ENCODE peak calls at places on chromosomes 4 and X, in eight cellular contexts. One of them, this sample, is unnamed.
A peak's percentile ranks its signal among the peaks of the same experiment; 100 is the strongest.

GRCh38 chr4:77126844-77127614 is 30.0 kb upstream of the CCNG2 start:
- DNase-seq in uterus: no peak
- DNase-seq in A549: no peak
- DNase-seq in fibroblast of pulmonary artery: no peak
- DNase-seq in left ventricle myocardium inferior: no peak
- DNase-seq in body of pancreas: no peak
- DNase-seq in OCI-LY7: peak; percentile 87
- DNase-seq in AG09309: no peak
- DNase-seq in this sample: peak; percentile 41

GRCh38 chrX:79161655-79162054 is 17.2 kb downstream of the GPR174 start:
- DNase-seq in AG09309: no peak
- DNase-seq in A549: no peak
- DNase-seq in uterus: no peak
- DNase-seq in body of pancreas: no peak
- DNase-seq in fibroblast of pulmonary artery: no peak
- DNase-seq in left ventricle myocardium inferior: no peak
- DNase-seq in OCI-LY7: peak; percentile 34
- DNase-seq in this sample: no peak

GRCh38 chr4:2007804-2008670 is 737 bp downstream of the NELFA start:
- DNase-seq in uterus: no peak
- DNase-seq in body of pancreas: no peak
- DNase-seq in fibroblast of pulmonary artery: peak; percentile 13
- DNase-seq in A549: no peak
- DNase-seq in OCI-LY7: no peak
- DNase-seq in AG09309: no peak
- DNase-seq in left ventricle myocardium inferior: no peak
- DNase-seq in this sample: peak; percentile 30

GRCh38 chr4:24924309-24924781 is 11.5 kb upstream of the CCDC149 start:
- DNase-seq in A549: no peak
- DNase-seq in uterus: no peak
- DNase-seq in body of pancreas: no peak
- DNase-seq in AG09309: peak; percentile 98
- DNase-seq in OCI-LY7: no peak
- DNase-seq in left ventricle myocardium inferior: no peak
- DNase-seq in fibroblast of pulmonary artery: peak; percentile 92
- DNase-seq in this sample: peak; percentile 78

GRCh38 chrX:103919336-103919682 is 43.1 kb upstream of the TMSB15B start:
- DNase-seq in body of pancreas: no peak
- DNase-seq in AG09309: no peak
- DNase-seq in OCI-LY7: peak; percentile 73
- DNase-seq in A549: peak; percentile 72
- DNase-seq in fibroblast of pulmonary artery: peak; percentile 43
- DNase-seq in left ventricle myocardium inferior: no peak
- DNase-seq in uterus: no peak
- DNase-seq in this sample: peak; percentile 14

GRCh38 chrX:154505726-154506125 is 10.3 kb downstream of the FAM3A start:
- DNase-seq in fibroblast of pulmonary artery: peak; percentile 59
- DNase-seq in AG09309: no peak
- DNase-seq in OCI-LY7: no peak
- DNase-seq in left ventricle myocardium inferior: no peak
- DNase-seq in uterus: no peak
- DNase-seq in A549: no peak
- DNase-seq in body of pancreas: no peak
- DNase-seq in this sample: peak; percentile 59

GRCh38 chr4:20323991-20324390 is 72.3 kb downstream of the SLIT2 start:
- DNase-seq in uterus: no peak
- DNase-seq in OCI-LY7: no peak
- DNase-seq in left ventricle myocardium inferior: no peak
- DNase-seq in AG09309: no peak
- DNase-seq in A549: no peak
- DNase-seq in fibroblast of pulmonary artery: no peak
- DNase-seq in body of pancreas: no peak
- DNase-seq in this sample: no peak

GRCh38 chr4:41880022-41880837 is 55.0 kb upstream of the TMEM33 start:
- DNase-seq in A549: no peak
- DNase-seq in uterus: no peak
- DNase-seq in AG09309: no peak
- DNase-seq in body of pancreas: no peak
- DNase-seq in OCI-LY7: no peak
- DNase-seq in left ventricle myocardium inferior: no peak
- DNase-seq in fibroblast of pulmonary artery: no peak
- DNase-seq in this sample: no peak

GRCh38 chr4:138035781-138036258 is 206.3 kb downstream of the SLC7A11 start:
- DNase-seq in AG09309: no peak
- DNase-seq in A549: peak; percentile 38
- DNase-seq in left ventricle myocardium inferior: no peak
- DNase-seq in fibroblast of pulmonary artery: peak; percentile 86
- DNase-seq in body of pancreas: no peak
- DNase-seq in uterus: no peak
- DNase-seq in OCI-LY7: peak; percentile 90
- DNase-seq in this sample: peak; percentile 76

GRCh38 chr4:90960840-90961239 is 833.6 kb downstream of the CCSER1 start:
- DNase-seq in left ventricle myocardium inferior: no peak
- DNase-seq in OCI-LY7: no peak
- DNase-seq in AG09309: no peak
- DNase-seq in body of pancreas: no peak
- DNase-seq in uterus: no peak
- DNase-seq in fibroblast of pulmonary artery: no peak
- DNase-seq in A549: no peak
- DNase-seq in this sample: no peak

GRCh38 chr4:65671402-65671801 is 1.1 kb upstream of the EPHA5 start:
- DNase-seq in fibroblast of pulmonary artery: no peak
- DNase-seq in A549: no peak
- DNase-seq in AG09309: no peak
- DNase-seq in OCI-LY7: no peak
- DNase-seq in body of pancreas: no peak
- DNase-seq in left ventricle myocardium inferior: no peak
- DNase-seq in uterus: no peak
- DNase-seq in this sample: no peak

GRCh38 chr4:1155314-1155713 is 17.1 kb downstream of the SPON2 start:
- DNase-seq in uterus: no peak
- DNase-seq in body of pancreas: peak; percentile 58
- DNase-seq in fibroblast of pulmonary artery: no peak
- DNase-seq in AG09309: no peak
- DNase-seq in OCI-LY7: no peak
- DNase-seq in left ventricle myocardium inferior: no peak
- DNase-seq in A549: no peak
- DNase-seq in this sample: no peak

DNA sequence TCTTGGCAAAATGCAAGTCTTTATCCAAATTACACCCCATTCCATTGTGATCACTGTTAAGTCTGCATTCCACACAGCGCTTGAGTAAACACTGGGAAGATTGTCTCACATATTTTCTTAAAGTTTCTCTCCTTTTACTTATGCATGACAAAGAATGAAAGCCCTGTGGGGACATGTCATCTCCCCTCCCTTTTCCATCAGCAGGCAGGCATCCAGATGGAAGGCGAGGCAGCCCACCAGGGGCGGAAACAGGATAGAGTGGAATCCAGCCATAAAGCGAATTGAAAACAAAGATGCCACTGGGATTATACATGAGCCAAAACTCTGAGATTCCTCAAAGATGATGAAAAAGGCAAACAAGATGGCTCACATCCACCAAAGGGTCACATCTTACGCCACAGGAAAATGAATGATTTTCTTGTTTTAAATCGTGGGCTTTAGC is 78.2 kb downstream of the AFAP1 start:
- DNase-seq in left ventricle myocardium inferior: peak; percentile 41
- DNase-seq in uterus: no peak
- DNase-seq in OCI-LY7: no peak
- DNase-seq in fibroblast of pulmonary artery: peak; percentile 96
- DNase-seq in A549: no peak
- DNase-seq in AG09309: peak; percentile 98
- DNase-seq in body of pancreas: no peak
- DNase-seq in this sample: peak; percentile 83
- TF ChIP-seq CTCF in left ventricle myocardium inferior: no peak
- TF ChIP-seq CTCF in uterus: no peak
- TF ChIP-seq CTCF in OCI-LY7: no peak
- TF ChIP-seq CTCF in fibroblast of pulmonary artery: peak; percentile 8
- TF ChIP-seq CTCF in A549: no peak
- TF ChIP-seq CTCF in AG09309: peak; percentile 19
- TF ChIP-seq CTCF in body of pancreas: no peak
- TF ChIP-seq CTCF in this sample: no peak

GRCh38 chr4:76024007-76024406 is 710 bp upstream of the CXCL10 start:
- DNase-seq in left ventricle myocardium inferior: no peak
- DNase-seq in uterus: no peak
- DNase-seq in OCI-LY7: no peak
- DNase-seq in body of pancreas: no peak
- DNase-seq in fibroblast of pulmonary artery: no peak
- DNase-seq in AG09309: no peak
- DNase-seq in A549: no peak
- DNase-seq in this sample: no peak

GRCh38 chr4:76022031-76022430 is 1.3 kb downstream of the CXCL10 start:
- DNase-seq in uterus: no peak
- DNase-seq in A549: no peak
- DNase-seq in fibroblast of pulmonary artery: no peak
- DNase-seq in body of pancreas: no peak
- DNase-seq in left ventricle myocardium inferior: no peak
- DNase-seq in OCI-LY7: no peak
- DNase-seq in AG09309: no peak
- DNase-seq in this sample: no peak

GRCh38 chr4:76028242-76028859 is 5.1 kb upstream of the CXCL10 start:
- DNase-seq in left ventricle myocardium inferior: no peak
- DNase-seq in fibroblast of pulmonary artery: peak; percentile 38
- DNase-seq in uterus: no peak
- DNase-seq in AG09309: no peak
- DNase-seq in OCI-LY7: no peak
- DNase-seq in body of pancreas: no peak
- DNase-seq in A549: no peak
- DNase-seq in this sample: peak; percentile 21

DNA sequence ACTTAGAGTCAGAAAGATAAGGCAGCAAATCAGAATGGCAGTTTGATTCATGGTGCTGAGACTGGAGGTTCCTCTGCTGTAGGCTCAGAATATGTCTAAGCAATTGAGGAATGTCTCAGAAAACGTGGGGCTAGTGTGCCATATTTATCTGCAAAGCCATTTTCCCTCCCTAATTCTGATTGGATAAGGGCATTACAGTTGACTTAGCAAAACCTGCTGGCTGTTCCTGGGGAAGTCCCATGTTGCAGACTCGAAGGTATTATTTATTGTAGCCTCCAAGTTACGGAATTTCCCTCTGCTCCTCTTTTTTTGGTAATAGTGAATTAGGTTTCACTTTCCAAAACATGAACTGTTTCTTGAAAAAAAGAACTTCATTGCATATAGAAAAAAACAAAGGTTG is at the start of gene CXCL10:
- DNase-seq in left ventricle myocardium inferior: no peak
- DNase-seq in OCI-LY7: no peak
- DNase-seq in AG09309: no peak
- DNase-seq in fibroblast of pulmonary artery: peak; percentile 13
- DNase-seq in body of pancreas: no peak
- DNase-seq in uterus: no peak
- DNase-seq in A549: no peak
- DNase-seq in this sample: peak; percentile 30
- H3K4me3 ChIP-seq in left ventricle myocardium inferior: no peak within 1 kb of the TSS
- H3K4me3 ChIP-seq in OCI-LY7: no peak within 1 kb of the TSS
- H3K4me3 ChIP-seq in AG09309: no peak within 1 kb of the TSS
- H3K4me3 ChIP-seq in fibroblast of pulmonary artery: no peak within 1 kb of the TSS
- H3K4me3 ChIP-seq in body of pancreas: no peak within 1 kb of the TSS
- H3K4me3 ChIP-seq in uterus: no peak within 1 kb of the TSS
- H3K4me3 ChIP-seq in A549: no peak within 1 kb of the TSS
- H3K4me3 ChIP-seq in this sample: no peak within 1 kb of the TSS

GRCh38 chrX:147550217-147550616 is 361.5 kb upstream of the FMR1 start:
- DNase-seq in uterus: no peak
- DNase-seq in AG09309: no peak
- DNase-seq in left ventricle myocardium inferior: no peak
- DNase-seq in A549: no peak
- DNase-seq in fibroblast of pulmonary artery: no peak
- DNase-seq in OCI-LY7: peak; percentile 4
- DNase-seq in body of pancreas: peak; percentile 11
- DNase-seq in this sample: no peak
- TF ChIP-seq CTCF in uterus: no peak
- TF ChIP-seq CTCF in AG09309: no peak
- TF ChIP-seq CTCF in left ventricle myocardium inferior: peak; percentile 31
- TF ChIP-seq CTCF in A549: no peak
- TF ChIP-seq CTCF in fibroblast of pulmonary artery: no peak
- TF ChIP-seq CTCF in OCI-LY7: peak; percentile 72
- TF ChIP-seq CTCF in body of pancreas: peak; percentile 9
- TF ChIP-seq CTCF in this sample: no peak

GRCh38 chrX:71285929-71286328 is 2.5 kb downstream of the NONO start:
- DNase-seq in A549: no peak
- DNase-seq in OCI-LY7: no peak
- DNase-seq in left ventricle myocardium inferior: no peak
- DNase-seq in fibroblast of pulmonary artery: no peak
- DNase-seq in body of pancreas: no peak
- DNase-seq in uterus: no peak
- DNase-seq in AG09309: no peak
- DNase-seq in this sample: no peak
- H3K4me3 ChIP-seq in A549: peak overlapping the region; percentile 58
- H3K4me3 ChIP-seq in OCI-LY7: peak overlapping the region; percentile 99
- H3K4me3 ChIP-seq in left ventricle myocardium inferior: peak overlapping the region; percentile 76
- H3K4me3 ChIP-seq in fibroblast of pulmonary artery: peak overlapping the region; percentile 75
- H3K4me3 ChIP-seq in body of pancreas: no peak overlapping the region
- H3K4me3 ChIP-seq in uterus: no peak overlapping the region
- H3K4me3 ChIP-seq in AG09309: no peak overlapping the region
- H3K4me3 ChIP-seq in this sample: peak overlapping the region; percentile 78

GRCh38 chrX:134909258-134909657 is 81.5 kb upstream of the SMIM10 start:
- DNase-seq in A549: no peak
- DNase-seq in fibroblast of pulmonary artery: no peak
- DNase-seq in body of pancreas: no peak
- DNase-seq in OCI-LY7: no peak
- DNase-seq in left ventricle myocardium inferior: no peak
- DNase-seq in AG09309: no peak
- DNase-seq in uterus: no peak
- DNase-seq in this sample: no peak

GRCh38 chrX:134907302-134907701 is 83.5 kb upstream of the SMIM10 start:
- DNase-seq in OCI-LY7: no peak
- DNase-seq in left ventricle myocardium inferior: no peak
- DNase-seq in fibroblast of pulmonary artery: no peak
- DNase-seq in AG09309: no peak
- DNase-seq in A549: no peak
- DNase-seq in body of pancreas: no peak
- DNase-seq in uterus: no peak
- DNase-seq in this sample: no peak

GRCh38 chrX:134911348-134911747 is 79.4 kb upstream of the SMIM10 start:
- DNase-seq in OCI-LY7: no peak
- DNase-seq in AG09309: no peak
- DNase-seq in left ventricle myocardium inferior: no peak
- DNase-seq in body of pancreas: no peak
- DNase-seq in A549: no peak
- DNase-seq in fibroblast of pulmonary artery: no peak
- DNase-seq in uterus: no peak
- DNase-seq in this sample: no peak

GRCh38 chrX:134908235-134908834 is 82.5 kb upstream of the SMIM10 start:
- DNase-seq in OCI-LY7: peak; percentile 29
- DNase-seq in AG09309: peak; percentile 8
- DNase-seq in uterus: no peak
- DNase-seq in fibroblast of pulmonary artery: peak; percentile 70
- DNase-seq in body of pancreas: no peak
- DNase-seq in A549: no peak
- DNase-seq in left ventricle myocardium inferior: no peak
- DNase-seq in this sample: peak; percentile 83
- TF ChIP-seq CTCF in OCI-LY7: peak; percentile 43
- TF ChIP-seq CTCF in AG09309: no peak
- TF ChIP-seq CTCF in uterus: no peak
- TF ChIP-seq CTCF in fibroblast of pulmonary artery: peak; percentile 39
- TF ChIP-seq CTCF in body of pancreas: no peak
- TF ChIP-seq CTCF in A549: peak; percentile 19
- TF ChIP-seq CTCF in left ventricle myocardium inferior: no peak
- TF ChIP-seq CTCF in this sample: peak; percentile 38

GRCh38 chrX:28324306-28324705 is 262.9 kb upstream of the IL1RAPL1 start:
- DNase-seq in uterus: no peak
- DNase-seq in body of pancreas: no peak
- DNase-seq in A549: no peak
- DNase-seq in fibroblast of pulmonary artery: no peak
- DNase-seq in OCI-LY7: no peak
- DNase-seq in left ventricle myocardium inferior: no peak
- DNase-seq in AG09309: no peak
- DNase-seq in this sample: no peak
- H3K4me3 ChIP-seq in uterus: no peak overlapping the region
- H3K4me3 ChIP-seq in body of pancreas: no peak overlapping the region
- H3K4me3 ChIP-seq in A549: no peak overlapping the region
- H3K4me3 ChIP-seq in fibroblast of pulmonary artery: no peak overlapping the region
- H3K4me3 ChIP-seq in OCI-LY7: no peak overlapping the region
- H3K4me3 ChIP-seq in left ventricle myocardium inferior: no peak overlapping the region
- H3K4me3 ChIP-seq in AG09309: no peak overlapping the region
- H3K4me3 ChIP-seq in this sample: no peak overlapping the region

This sample was measured in fibroblast of villous mesenchyme.